ENCODE peak calls at places on chromosomes 13 and 19, in five cellular contexts. O is HL-60, L is H1, K is K562, B is SK-N-SH. J is an unnamed sample.

GRCh38 chr19:8988204-8988603 is 22.0 kb downstream of the MUC16 start:
- DNase-seq in O (no peak), L (peak), K (peak), B (no peak), J (no peak)

GRCh38 chr19:3716147-3716668 is 8.0 kb downstream of the TJP3 start:
- DNase-seq in O (no peak), L (no peak), K (no peak), B (no peak), J (no peak)

GRCh38 chr13:33610471-33611015 is 207.4 kb upstream of the RFC3 start:
- DNase-seq in O (no peak), L (peak), K (no peak), B (no peak), J (no peak)

GRCh38 chr19:40223135-40223822 is 3.2 kb downstream of the CCNP start:
- DNase-seq in O (no peak), L (peak), K (no peak), B (no peak), J (no peak)

GRCh38 chr19:9806781-9807180 is 12.1 kb downstream of the FBXL12 start:
- DNase-seq in O (no peak), L (no peak), K (no peak), B (no peak), J (no peak)

GRCh38 chr19:35828694-35829301 is 16.2 kb upstream of the PRODH2 start:
- DNase-seq in O (no peak), L (peak), K (peak), B (no peak), J (no peak)

GRCh38 chr13:46288570-46289259 is 77.0 kb downstream of the LRRC63 start:
- DNase-seq in O (peak), L (no peak), K (peak), B (peak), J (peak)

GRCh38 chr13:98576963-98577822 is at the start of gene STK24:
- DNase-seq in O (no peak), L (peak), K (peak), B (peak), J (no peak)

GRCh38 chr13:37175996-37176395 is 70.5 kb upstream of the CSNK1A1L start:
- DNase-seq in O (peak), L (no peak), K (no peak), B (no peak), J (no peak)

GRCh38 chr19:17078038-17078919 is 2.7 kb downstream of the MYO9B start:
- DNase-seq in O (no peak), L (no peak), K (no peak), B (no peak), J (no peak)

GRCh38 chr13:34941436-34941834 is 635 bp upstream of the NBEA start:
- DNase-seq in O (no peak), L (no peak), K (no peak), B (no peak), J (no peak)

GRCh38 chr13:109394311-109394988 is 391.9 kb downstream of the IRS2 start:
- DNase-seq in O (no peak), L (no peak), K (no peak), B (no peak), J (no peak)

GRCh38 chr19:50512112-50512998 is 1.4 kb downstream of the ASPDH start:
- DNase-seq in O (no peak), L (no peak), K (no peak), B (no peak), J (no peak)
- TF ChIP-seq GABPA in O (no peak), L (no peak), K (no peak), B (no peak), J (no peak)

GRCh38 chr13:78596701-78597550 is 6.4 kb downstream of the POU4F1 start:
- DNase-seq in O (no peak), L (peak), K (no peak), B (no peak), J (no peak)
- TF ChIP-seq GABPA in O (no peak), L (no peak), K (no peak), B (no peak), J (no peak)

DNA sequence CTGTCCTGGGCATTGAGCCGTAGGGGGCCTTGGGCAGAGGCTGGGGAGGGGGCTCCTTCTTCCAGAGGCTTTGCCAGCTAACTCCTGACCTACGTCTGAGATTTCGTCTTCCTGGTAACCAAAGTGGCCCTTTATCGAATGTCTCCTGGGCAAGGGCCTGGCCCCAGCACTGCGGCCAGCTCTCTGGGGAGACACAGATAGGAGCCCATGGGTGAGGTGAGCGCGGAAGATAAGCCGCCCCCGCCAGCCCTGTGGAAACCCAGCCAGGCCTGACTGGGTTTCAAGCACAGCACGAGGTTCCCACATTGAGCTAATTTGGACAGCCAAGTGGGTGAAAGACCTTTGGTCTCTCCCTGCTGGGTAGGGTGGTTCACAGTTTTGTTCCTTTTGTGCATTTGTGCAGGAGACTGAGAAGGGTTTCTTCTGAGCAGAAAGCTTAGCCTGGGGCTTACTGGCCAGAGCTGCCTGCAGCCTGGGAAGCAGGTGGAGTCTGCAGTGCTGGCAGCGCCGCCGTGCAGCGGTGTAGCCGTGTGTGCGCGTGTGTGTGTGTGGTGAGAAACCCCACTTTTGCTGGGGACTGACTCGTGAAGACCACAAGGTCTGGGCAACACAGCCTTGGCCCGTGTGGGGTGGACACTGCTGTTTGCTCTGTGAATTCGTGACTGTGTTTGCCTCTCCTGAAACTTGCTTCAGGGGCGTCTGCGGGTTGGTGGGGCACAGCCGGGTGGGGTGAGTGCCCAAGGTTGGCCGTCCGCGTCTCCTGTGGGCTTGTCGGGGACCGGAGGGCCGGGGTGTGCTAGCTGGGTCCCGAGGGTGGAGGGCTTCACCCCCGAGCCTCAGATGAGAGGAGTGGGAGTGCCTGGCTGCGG is 2.5 kb downstream of the BSG start:
- DNase-seq in O (no peak), L (no peak), K (peak), B (no peak), J (peak)
- TF ChIP-seq GABPA in O (no peak), L (no peak), K (peak), B (no peak), J (no peak)

GRCh38 chr19:45767881-45768643 is 990 bp downstream of the SIX5 start:
- DNase-seq in O (no peak), L (peak), K (peak), B (peak), J (no peak)
- TF ChIP-seq GABPA in O (no peak), L (no peak), K (no peak), B (no peak), J (no peak)

GRCh38 chr19:30097746-30098280 is 155.8 kb downstream of the URI1 start:
- DNase-seq in O (no peak), L (no peak), K (no peak), B (no peak), J (no peak)
- TF ChIP-seq GABPA in O (no peak), L (no peak), K (no peak), B (no peak), J (no peak)

GRCh38 chr13:50130686-50131051 is 115.4 kb downstream of the KCNRG start:
- DNase-seq in O (no peak), L (peak), K (no peak), B (peak), J (no peak)
- TF ChIP-seq GABPA in O (no peak), L (no peak), K (no peak), B (no peak), J (no peak)

GRCh38 chr13:76596216-76596615 is 290.0 kb downstream of the KCTD12 start:
- DNase-seq in O (no peak), L (no peak), K (no peak), B (no peak), J (no peak)

GRCh38 chr13:76594435-76594834 is 291.8 kb downstream of the KCTD12 start:
- DNase-seq in O (no peak), L (no peak), K (no peak), B (no peak), J (no peak)

GRCh38 chr13:76597868-76598267 is 288.3 kb downstream of the KCTD12 start:
- DNase-seq in O (no peak), L (no peak), K (no peak), B (no peak), J (no peak)

DNA sequence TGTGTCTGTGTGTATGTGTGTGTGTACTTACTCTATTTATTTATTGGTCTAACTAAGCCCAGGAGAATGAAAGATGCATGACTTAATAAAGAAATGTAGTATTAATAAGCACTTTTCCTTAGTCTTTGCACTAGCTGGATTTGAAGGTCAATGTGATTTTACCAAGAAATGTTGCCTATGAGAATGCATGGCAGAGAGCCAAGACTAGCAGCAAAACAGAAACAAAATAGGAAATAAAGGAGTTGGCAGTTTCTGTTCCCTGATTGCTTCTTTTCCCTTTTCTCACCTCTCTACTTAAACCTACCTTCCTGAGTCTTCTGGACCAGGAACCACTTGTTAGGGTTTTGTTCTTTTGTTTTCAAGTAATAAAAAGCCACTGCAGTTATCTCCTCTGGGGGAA is 286.1 kb downstream of the KCTD12 start:
- DNase-seq in O (no peak), L (no peak), K (no peak), B (no peak), J (no peak)
- TF ChIP-seq GABPA in O (no peak), L (no peak), K (no peak), B (no peak), J (no peak)

GRCh38 chr13:101939370-101939769 is 462.5 kb downstream of the FGF14 start:
- DNase-seq in O (no peak), L (no peak), K (no peak), B (no peak), J (no peak)

GRCh38 chr13:101942535-101943157 is 459.2 kb downstream of the FGF14 start:
- DNase-seq in O (no peak), L (no peak), K (no peak), B (peak), J (no peak)

GRCh38 chr13:101942038-101942437 is 459.8 kb downstream of the FGF14 start:
- DNase-seq in O (no peak), L (no peak), K (no peak), B (peak), J (no peak)

GRCh38 chr13:101945435-101945834 is 456.4 kb downstream of the FGF14 start:
- DNase-seq in O (no peak), L (no peak), K (no peak), B (no peak), J (no peak)

DNA sequence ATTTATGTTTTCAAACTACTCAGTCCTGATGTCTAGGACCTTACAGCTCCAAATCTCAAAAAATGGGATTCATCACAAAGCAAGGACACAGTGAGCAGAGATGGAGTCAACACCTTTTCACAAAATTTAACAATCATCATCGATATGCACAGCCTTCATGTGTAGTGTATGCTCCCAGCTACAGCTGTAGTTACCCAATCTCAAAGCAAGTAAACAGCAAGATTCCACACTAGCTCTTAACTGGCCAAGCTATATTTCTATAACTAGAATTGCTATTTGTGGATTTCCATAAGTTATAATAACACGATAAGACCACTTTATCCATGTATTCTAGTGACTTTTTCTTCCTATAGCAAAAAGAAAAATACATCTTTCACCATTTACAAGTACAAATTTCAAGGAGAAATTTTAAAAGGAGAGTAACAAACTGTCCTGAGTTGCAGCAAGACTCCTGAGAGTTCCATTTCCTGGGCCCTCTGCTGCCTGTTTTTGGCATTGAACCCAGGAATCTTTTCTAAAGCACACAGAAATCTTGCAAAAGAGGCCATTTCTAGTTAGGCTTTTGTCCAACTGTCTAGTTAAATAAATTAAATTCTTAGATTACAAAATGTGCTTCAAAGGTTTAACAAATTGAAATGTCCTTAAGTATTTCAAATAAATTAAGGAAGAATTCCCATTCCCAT is 460.6 kb downstream of the FGF14 start:
- DNase-seq in O (no peak), L (no peak), K (no peak), B (peak), J (no peak)
- TF ChIP-seq GABPA in O (no peak), L (no peak), K (no peak), B (no peak), J (no peak)